ENCODE peak calls at places on chromosomes 13 and 19, in five cellular contexts. X is left ventricle myocardium inferior, C is HTR-8/SVneo, E is fibroblast of lung, F is Panc1. P is an unnamed sample.

GRCh38 chr19:12985049-12985776 is 10.1 kb upstream of the NFIX start:
- DNase-seq in E (peak; percentile 56), C (no peak), X (peak; percentile 67), F (no peak), P (no peak)

GRCh38 chr19:37966211-37967072 is 59.4 kb downstream of the SIPA1L3 start:
- DNase-seq in X (no peak), E (no peak), F (no peak), C (peak; percentile 29), P (peak; percentile 82)

GRCh38 chr19:492091-492531 is 4.2 kb upstream of the MADCAM1 start:
- DNase-seq in C (no peak), X (no peak), E (no peak), F (no peak), P (no peak)

GRCh38 chr13:113509989-113510388 is 19.5 kb upstream of the DCUN1D2 start:
- DNase-seq in F (no peak), C (no peak), X (no peak), E (no peak), P (no peak)

GRCh38 chr19:49502866-49503581 is 6.8 kb downstream of the RPS11 start:
- DNase-seq in X (no peak), F (no peak), E (peak; percentile 91), C (peak; percentile 64), P (no peak)

GRCh38 chr19:1758231-1758577 is 4.9 kb downstream of the ONECUT3 start:
- DNase-seq in C (no peak), F (no peak), X (no peak), E (no peak), P (no peak)

GRCh38 chr13:23500858-23501257 is 67.4 kb upstream of the SACS start:
- DNase-seq in E (peak; percentile 89), C (peak; percentile 41), X (no peak), F (no peak), P (no peak)

GRCh38 chr13:22447132-22447886 is 733.5 kb upstream of the SGCG start:
- DNase-seq in F (no peak), E (no peak), C (no peak), X (no peak), P (no peak)

GRCh38 chr13:29081036-29081435 is 260.9 kb downstream of the MTUS2 start:
- DNase-seq in E (no peak), X (no peak), F (no peak), C (no peak), P (no peak)

GRCh38 chr19:42433503-42434260 is 6.5 kb upstream of the LIPE start:
- DNase-seq in E (peak; percentile 68), C (peak; percentile 70), X (peak; percentile 85), F (no peak), P (no peak)

GRCh38 chr19:5850743-5851293 is 431 bp downstream of the FUT3 start:
- DNase-seq in C (no peak), E (peak; percentile 71), F (no peak), X (no peak), P (no peak)

GRCh38 chr13:24648983-24649684 is 31.1 kb upstream of the ATP12A start:
- DNase-seq in C (no peak), F (no peak), X (no peak), E (no peak), P (no peak)

GRCh38 chr13:73835138-73835721 is 299.0 kb downstream of the KLF12 start:
- DNase-seq in C (peak; percentile 23), X (no peak), E (peak; percentile 68), F (no peak), P (no peak)

GRCh38 chr13:113400621-113401451 is 36.9 kb upstream of the GRTP1 start:
- DNase-seq in C (no peak), F (no peak), E (no peak), X (peak; percentile 80), P (no peak)

GRCh38 chr19:45440873-45441654 is 17.3 kb upstream of the ERCC1 start:
- DNase-seq in E (no peak), X (no peak), C (no peak), F (no peak), P (no peak)

GRCh38 chr19:1469936-1470863 is 8.8 kb downstream of the C19orf25 start:
- DNase-seq in F (no peak), X (peak; percentile 51), C (peak; percentile 63), E (no peak), P (no peak)

GRCh38 chr19:11234486-11235075 is 4.8 kb upstream of the ANGPTL8 start:
- DNase-seq in E (no peak), C (no peak), X (no peak), F (no peak), P (no peak)

GRCh38 chr19:1459479-1459878 is 9.6 kb downstream of the APC2 start:
- DNase-seq in C (no peak), F (no peak), E (no peak), X (no peak), P (no peak)

P was measured in keratinocyte.